ENCODE peak calls at places on chromosomes 2 and 18, in six cellular contexts. K is GM06990, S is brain microvascular endothelial cell, A is Calu3, Y is HCT116, F is GM10248. D is an unnamed sample.

GRCh38 chr2:167935803-167936110 is 311.6 kb downstream of the STK39 start:
- DNase-seq in S (no peak), A (no peak), K (no peak), Y (no peak), F (no peak), D (no peak)

GRCh38 chr2:84395819-84396218 is 63.3 kb downstream of the SUCLG1 start:
- DNase-seq in K (no peak), S (peak), A (no peak), F (no peak), Y (no peak), D (no peak)

GRCh38 chr2:72062336-72062735 is 85.3 kb downstream of the CYP26B1 start:
- DNase-seq in Y (no peak), S (no peak), A (no peak), F (no peak), K (no peak), D (no peak)

GRCh38 chr2:71581015-71581414 is 127.7 kb downstream of the DYSF start:
- DNase-seq in F (no peak), A (no peak), S (no peak), Y (no peak), K (no peak), D (no peak)

GRCh38 chr2:18976112-18976961 is 382.1 kb downstream of the OSR1 start:
- DNase-seq in A (no peak), F (no peak), K (peak), S (peak), Y (no peak), D (no peak)

GRCh38 chr2:141316606-141317005 is 814.2 kb downstream of the LRP1B start:
- DNase-seq in S (no peak), A (no peak), Y (no peak), F (no peak), K (no peak), D (no peak)

GRCh38 chr2:101717041-101717817 is 19.7 kb downstream of the MAP4K4 start:
- DNase-seq in A (no peak), Y (no peak), K (peak), S (no peak), F (no peak), D (no peak)

GRCh38 chr2:202193881-202194353 is 44.5 kb downstream of the SUMO1 start:
- DNase-seq in K (no peak), Y (no peak), A (no peak), S (no peak), F (no peak), D (no peak)

GRCh38 chr2:168470880-168471475 is 14.9 kb downstream of the CERS6 start:
- DNase-seq in A (no peak), Y (no peak), F (peak), S (no peak), K (no peak), D (no peak)

GRCh38 chr2:19810637-19811036 is 91.1 kb downstream of the TTC32 start:
- DNase-seq in K (no peak), A (no peak), Y (no peak), S (no peak), F (no peak), D (no peak)

GRCh38 chr18:2409906-2410305 is 161.4 kb downstream of the METTL4 start:
- DNase-seq in A (no peak), K (no peak), Y (no peak), F (no peak), S (no peak), D (no peak)

GRCh38 chr2:180191352-180192124 is 184.4 kb upstream of the CWC22 start:
- DNase-seq in S (no peak), K (no peak), Y (no peak), A (no peak), F (no peak), D (peak)

GRCh38 chr18:45324489-45325111 is 290.7 kb upstream of the SLC14A2 start:
- DNase-seq in A (peak), F (no peak), K (no peak), S (peak), Y (no peak), D (no peak)

GRCh38 chr2:30694286-30695055 is 112.8 kb downstream of the CAPN13 start:
- DNase-seq in S (peak), K (no peak), Y (no peak), A (no peak), F (no peak), D (no peak)

GRCh38 chr2:46776687-46777327 is 138.8 kb downstream of the MCFD2 start:
- DNase-seq in Y (peak), K (no peak), A (peak), F (peak), S (peak), D (peak)

GRCh38 chr2:24123212-24124002 is at the start of the genes FAM228B and PFN4:
- DNase-seq in S (peak), Y (peak), A (peak), K (peak), F (peak), D (peak)

GRCh38 chr2:23618696-23619530 is 233.9 kb downstream of the KLHL29 start:
- DNase-seq in K (no peak), A (no peak), S (no peak), Y (no peak), F (no peak), D (no peak)

GRCh38 chr2:156399224-156399949 is 36.8 kb upstream of the GPD2 start:
- DNase-seq in F (no peak), K (no peak), Y (no peak), S (no peak), A (peak), D (no peak)

GRCh38 chr2:6965071-6965795 is 48.0 kb downstream of the RNF144A start:
- DNase-seq in A (no peak), F (no peak), K (no peak), Y (no peak), S (no peak), D (no peak)

GRCh38 chr18:11728247-11728646 is 39.2 kb downstream of the GNAL start:
- DNase-seq in Y (peak), K (no peak), A (no peak), S (peak), F (no peak), D (no peak)
- TF ChIP-seq CTCF in Y (peak), K (peak), A (no peak), S (peak), F (peak), D (peak)

GRCh38 chr2:150188801-150189200 is 298.7 kb downstream of the RND3 start:
- DNase-seq in Y (no peak), A (no peak), F (no peak), S (no peak), K (no peak), D (no peak)

GRCh38 chr2:150192701-150193100 is 294.8 kb downstream of the RND3 start:
- DNase-seq in S (no peak), Y (no peak), A (no peak), K (no peak), F (no peak), D (no peak)

GRCh38 chr2:150191349-150191748 is 296.1 kb downstream of the RND3 start:
- DNase-seq in A (no peak), S (peak), F (no peak), K (no peak), Y (no peak), D (no peak)

GRCh38 chr2:150190546-150190945 is 296.9 kb downstream of the RND3 start:
- DNase-seq in F (no peak), K (no peak), Y (no peak), A (no peak), S (no peak), D (no peak)

DNA sequence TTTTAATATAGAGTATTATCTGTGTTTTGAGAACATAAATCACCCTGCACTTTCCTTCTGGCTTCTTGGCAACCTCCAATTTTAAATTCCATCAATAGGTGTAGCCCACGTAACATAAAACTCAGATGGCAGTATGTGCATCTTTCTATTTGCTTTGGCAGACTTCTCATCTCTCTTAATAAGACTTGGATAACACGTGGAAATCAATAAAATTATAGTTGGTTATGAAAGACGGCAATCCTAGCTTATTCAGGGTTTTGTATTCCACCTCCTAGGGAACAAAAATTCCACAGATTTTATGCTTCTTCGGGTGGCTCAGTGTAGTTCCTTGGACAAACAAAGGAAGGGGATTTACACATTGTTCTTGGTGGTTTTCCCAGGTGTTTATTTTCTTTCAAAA is 299.3 kb downstream of the RND3 start:
- DNase-seq in F (no peak), S (no peak), K (no peak), A (no peak), Y (no peak), D (peak)
- TF ChIP-seq CTCF in F (no peak), S (no peak), K (no peak), A (no peak), Y (no peak), D (peak)

DNA sequence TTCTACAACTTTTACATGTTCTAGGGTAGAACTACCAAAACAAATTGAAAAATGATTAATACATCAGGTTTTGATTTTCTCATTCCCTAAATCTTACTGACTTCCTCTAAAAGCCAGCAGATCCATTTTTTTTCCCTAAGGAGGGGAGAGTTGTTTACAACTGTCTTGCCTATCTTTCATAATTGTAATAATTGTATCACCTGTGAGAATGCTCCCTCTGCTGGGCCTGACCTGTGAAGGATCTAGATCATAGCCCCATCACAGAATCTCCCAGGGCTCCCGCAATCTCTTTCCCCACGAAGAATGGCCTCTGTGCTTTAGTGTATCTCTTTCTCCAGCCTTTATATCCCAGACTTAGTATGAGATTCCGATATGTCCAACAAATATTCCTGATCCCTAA is 9.1 kb downstream of the LOXL3 start:
- DNase-seq in F (no peak), A (no peak), Y (no peak), K (no peak), S (no peak), D (no peak)
- TF ChIP-seq CTCF in F (peak), A (peak), Y (no peak), K (peak), S (peak), D (peak)

DNA sequence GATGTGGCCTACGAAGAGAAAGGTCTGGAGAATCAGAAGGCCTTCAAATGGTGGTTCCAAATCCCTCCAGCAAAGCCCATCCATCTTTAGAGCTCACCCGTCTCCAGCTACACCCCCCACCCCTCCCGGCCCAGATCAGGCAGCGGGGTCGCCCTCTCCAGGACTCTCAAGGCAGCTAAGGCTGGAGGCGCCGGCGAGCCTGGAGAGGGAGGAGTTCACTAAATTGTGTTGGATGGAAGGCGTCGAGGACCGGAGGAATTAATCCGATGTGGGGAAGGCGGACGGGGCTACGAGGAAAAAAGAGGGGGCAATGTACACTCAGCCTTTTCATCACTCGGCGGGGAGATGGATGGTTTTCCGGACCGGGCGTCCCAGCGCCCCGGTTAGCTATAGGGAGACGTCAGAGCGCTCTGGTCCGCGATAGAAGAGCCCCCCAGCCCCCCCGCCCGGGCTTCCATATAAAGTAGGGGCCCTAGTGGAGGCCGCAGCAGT is at the start of gene GRP:
- DNase-seq in F (no peak), Y (no peak), K (no peak), A (no peak), S (no peak), D (no peak)
- TF ChIP-seq CTCF in F (no peak), Y (no peak), K (no peak), A (no peak), S (no peak), D (no peak)

GRCh38 chr2:120958623-120959366 is 223.1 kb downstream of the GLI2 start:
- DNase-seq in Y (no peak), K (no peak), S (no peak), A (no peak), F (no peak), D (no peak)
- TF ChIP-seq CTCF in Y (peak), K (peak), S (peak), A (no peak), F (no peak), D (no peak)

D was measured in LNCaP clone FGC.